ENCODE peak calls at places on chromosome 1, in seven cellular contexts. O, R, L, F, G, U and P are unnamed samples.

GRCh38 chr1:228299901-228300300 is 92.1 kb downstream of the OBSCN start:
- DNase-seq in O (no peak), F (no peak), G (no peak), R (no peak), U (peak; percentile 31), L (no peak), P (no peak)

GRCh38 chr1:176066709-176067108 is 140.4 kb downstream of the COP1 start:
- DNase-seq in F (no peak), R (no peak), G (no peak), L (no peak), U (no peak), O (no peak), P (no peak)

GRCh38 chr1:44357710-44358109 is 2.7 kb upstream of the ERI3 start:
- DNase-seq in R (no peak), U (no peak), F (no peak), G (no peak), O (no peak), L (no peak), P (no peak)

GRCh38 chr1:155125511-155125945 is 2.1 kb upstream of the EFNA1 start:
- DNase-seq in R (no peak), U (no peak), O (no peak), G (no peak), L (no peak), F (no peak), P (no peak)

GRCh38 chr1:176102700-176103244 is 104.3 kb downstream of the COP1 start:
- DNase-seq in R (no peak), U (no peak), F (peak; percentile 6), O (no peak), L (no peak), G (peak; percentile 20), P (no peak)

GRCh38 chr1:226569879-226570547 is 21.4 kb downstream of the STUM start:
- DNase-seq in L (no peak), U (no peak), F (peak; percentile 21), G (no peak), R (no peak), O (no peak), P (no peak)

GRCh38 chr1:29458737-29459550 is 222.6 kb downstream of the PTPRU start:
- DNase-seq in O (no peak), L (no peak), U (no peak), G (no peak), F (no peak), R (no peak), P (no peak)

GRCh38 chr1:224804220-224804619 is 125.3 kb upstream of the DNAH14 start:
- DNase-seq in O (no peak), U (no peak), R (no peak), L (no peak), G (no peak), F (no peak), P (no peak)

GRCh38 chr1:1678581-1679380 is 13.8 kb downstream of the SLC35E2B start:
- DNase-seq in U (peak; percentile 38), G (peak; percentile 8), L (no peak), R (no peak), F (no peak), O (no peak), P (no peak)

GRCh38 chr1:31418626-31419025 is 5.6 kb downstream of the SERINC2 start:
- DNase-seq in U (no peak), R (no peak), O (no peak), G (peak; percentile 29), F (no peak), L (no peak), P (no peak)

GRCh38 chr1:167345386-167345733 is 124.7 kb downstream of the POU2F1 start:
- DNase-seq in F (peak; percentile 36), L (no peak), O (no peak), R (no peak), U (no peak), G (no peak), P (no peak)

GRCh38 chr1:30188999-30189398 is 534.4 kb downstream of the MATN1 start:
- DNase-seq in L (no peak), G (no peak), R (no peak), F (no peak), O (no peak), U (no peak), P (no peak)

GRCh38 chr1:67832737-67833594 is at the start of gene GNG12:
- DNase-seq in G (peak; percentile 88), L (peak; percentile 67), F (peak; percentile 82), U (peak; percentile 81), R (peak; percentile 19), O (no peak), P (no peak)

GRCh38 chr1:236759252-236759859 is 35.7 kb upstream of the MTR start:
- DNase-seq in O (no peak), L (no peak), F (peak; percentile 25), R (no peak), G (peak; percentile 49), U (no peak), P (peak; percentile 48)

GRCh38 chr1:115654663-115655306 is 13.0 kb downstream of the VANGL1 start:
- DNase-seq in U (peak; percentile 53), L (no peak), G (peak; percentile 23), F (no peak), R (no peak), O (no peak), P (no peak)

GRCh38 chr1:217138173-217138838 is 415.1 kb upstream of the ESRRG start:
- DNase-seq in F (no peak), R (no peak), L (no peak), G (no peak), U (no peak), O (no peak), P (no peak)

GRCh38 chr1:245458761-245459174 is 304.0 kb downstream of the KIF26B start:
- DNase-seq in U (no peak), F (peak; percentile 46), O (no peak), G (peak; percentile 84), R (no peak), L (no peak), P (no peak)

GRCh38 chr1:243849089-243850012 is 692 bp downstream of the AKT3 start:
- DNase-seq in R (peak; percentile 86), O (peak; percentile 21), U (peak; percentile 70), L (peak; percentile 41), G (peak; percentile 84), F (peak; percentile 66), P (no peak)

GRCh38 chr1:150516616-150517015 is 1.1 kb downstream of the FALEC start:
- DNase-seq in U (no peak), R (no peak), F (no peak), O (no peak), L (no peak), G (peak; percentile 12), P (no peak)

GRCh38 chr1:60849401-60849800 is 233.0 kb upstream of the NFIA start:
- DNase-seq in R (no peak), G (no peak), F (no peak), L (no peak), O (no peak), U (no peak), P (no peak)

GRCh38 chr1:113390871-113391642 is 742 bp downstream of the MAGI3 start:
- DNase-seq in U (peak; percentile 71), L (peak; percentile 61), F (peak; percentile 55), O (no peak), R (peak; percentile 35), G (peak; percentile 31), P (no peak)

GRCh38 chr1:53573522-53573921 is 114.3 kb downstream of the DMRTB1 start:
- DNase-seq in G (no peak), O (no peak), L (peak; percentile 12), F (no peak), U (no peak), R (no peak), P (no peak)

GRCh38 chr1:232732344-232732910 is 72.8 kb upstream of the MAP10 start:
- DNase-seq in L (no peak), U (no peak), O (no peak), G (no peak), F (no peak), R (no peak), P (no peak)

GRCh38 chr1:164184273-164184672 is 374.7 kb upstream of the PBX1 start:
- DNase-seq in L (no peak), F (no peak), U (no peak), O (no peak), R (no peak), G (no peak), P (no peak)

GRCh38 chr1:45493116-45493697 is 2.2 kb upstream of the TESK2 start:
- DNase-seq in F (peak; percentile 57), L (peak; percentile 40), G (peak; percentile 67), U (no peak), O (peak; percentile 35), R (peak; percentile 23), P (no peak)